ENCODE peak calls at places on chromosomes 5 and 9, in five cellular contexts. L is uterus, A is aorta, M is ovary, R is fibroblast of lung. Y is an unnamed sample. For H3K4me1, the result is how much of the 10 kb centered on the place peaks cover.

GRCh38 chr5:21685536-21685935 is 1167.6 kb downstream of the CDH12 start:
- DNase-seq in L (no peak), A (no peak), M (no peak), R (peak), Y (no peak)

GRCh38 chr5:1768283-1769000 is 31.2 kb downstream of the MRPL36 start:
- DNase-seq in L (no peak), A (peak), M (no peak), R (no peak), Y (no peak)

GRCh38 chr9:137407590-137408300 is 15.2 kb downstream of the EXD3 start:
- DNase-seq in L (no peak), A (no peak), M (peak), R (no peak), Y (no peak)

GRCh38 chr9:131282175-131282574 is 5.9 kb upstream of the FAM78A start:
- DNase-seq in L (no peak), A (no peak), M (no peak), R (no peak), Y (no peak)

GRCh38 chr9:37436540-37436939 is 14.0 kb downstream of the GRHPR start:
- DNase-seq in L (no peak), A (no peak), M (no peak), R (no peak), Y (no peak)

GRCh38 chr5:5421149-5421960 is 1.1 kb upstream of the ICE1 start:
- DNase-seq in L (no peak), A (no peak), M (peak), R (no peak), Y (no peak)

GRCh38 chr9:138053321-138053868 is 175.8 kb downstream of the CACNA1B start:
- DNase-seq in L (no peak), A (peak), M (no peak), R (no peak), Y (no peak)

GRCh38 chr9:93456504-93456903 is 3.1 kb upstream of the FAM120AOS start:
- DNase-seq in L (no peak), A (no peak), M (no peak), R (no peak), Y (no peak)

GRCh38 chr5:59416441-59416840 is 477.1 kb downstream of the PDE4D start:
- DNase-seq in L (no peak), A (no peak), M (no peak), R (peak), Y (no peak)

GRCh38 chr5:82298668-82299067 is 20.5 kb upstream of the RPS23 start:
- DNase-seq in L (no peak), A (no peak), M (no peak), R (no peak), Y (no peak)

GRCh38 chr9:133490201-133490681 is 11.3 kb upstream of the SLC2A6 start:
- DNase-seq in L (no peak), A (peak), M (no peak), R (no peak), Y (no peak)

GRCh38 chr9:21027295-21027694 is 4.1 kb downstream of the HACD4 start:
- DNase-seq in L (no peak), A (no peak), M (no peak), R (peak), Y (no peak)

GRCh38 chr5:100900142-100900795 is 2.8 kb downstream of the ST8SIA4 start:
- DNase-seq in L (peak), A (peak), M (no peak), R (peak), Y (no peak)

GRCh38 chr9:21831841-21832509 is 29.5 kb downstream of the MTAP start:
- DNase-seq in L (no peak), A (no peak), M (no peak), R (peak), Y (peak)

GRCh38 chr9:121772600-121773285 is 121.3 kb downstream of the DAB2IP start:
- DNase-seq in L (no peak), A (peak), M (peak), R (no peak), Y (no peak)

GRCh38 chr9:131997779-131998178 is 81.9 kb downstream of the MED27 start:
- DNase-seq in L (no peak), A (no peak), M (peak), R (peak), Y (no peak)

GRCh38 chr5:34915856-34916192 is 313 bp downstream of the BRIX1 start:
- DNase-seq in L (no peak), A (no peak), M (no peak), R (no peak), Y (peak)

GRCh38 chr5:115284021-115284420 is 12.4 kb downstream of the CCDC112 start:
- DNase-seq in L (no peak), A (no peak), M (no peak), R (no peak), Y (no peak)

GRCh38 chr5:127311349-127311748 is 20.8 kb downstream of the MEGF10 start:
- DNase-seq in L (no peak), A (no peak), M (no peak), R (no peak), Y (no peak)

GRCh38 chr9:137905740-137906139 is 28.2 kb downstream of the CACNA1B start:
- DNase-seq in L (no peak), A (no peak), M (no peak), R (no peak), Y (no peak)

GRCh38 chr5:68187268-68188055 is 28.1 kb upstream of the PIK3R1 start:
- DNase-seq in L (peak), A (no peak), M (peak), R (peak), Y (no peak)

GRCh38 chr5:157718529-157718928 is 12.7 kb upstream of the THG1L start:
- DNase-seq in L (no peak), A (no peak), M (no peak), R (peak), Y (no peak)

GRCh38 chr9:126398403-126399058 is 71.9 kb downstream of the MVB12B start:
- DNase-seq in L (peak), A (peak), M (peak), R (peak), Y (peak)

GRCh38 chr9:20319641-20320337 is 302.5 kb downstream of the MLLT3 start:
- DNase-seq in L (no peak), A (no peak), M (no peak), R (peak), Y (peak)

GRCh38 chr5:82100303-82101077 is 128.7 kb downstream of the ATG10 start:
- DNase-seq in L (no peak), A (no peak), M (no peak), R (no peak), Y (no peak)

GRCh38 chr5:2917093-2917492 is 165.6 kb upstream of the IRX2 start:
- DNase-seq in L (no peak), A (peak), M (no peak), R (no peak), Y (no peak)

GRCh38 chr5:79069488-79070001 is at the start of the genes BHMT2 and DMGDH:
- DNase-seq in L (peak), A (peak), M (peak), R (peak), Y (no peak)

GRCh38 chr5:73663161-73663859 is 37.3 kb downstream of the ARHGEF28 start:
- DNase-seq in L (no peak), A (no peak), M (no peak), R (no peak), Y (no peak)

GRCh38 chr9:18036364-18036896 is 437.5 kb upstream of the ADAMTSL1 start:
- DNase-seq in L (no peak), A (no peak), M (no peak), R (no peak), Y (no peak)

GRCh38 chr9:28056006-28056405 is 482.7 kb upstream of the C9orf72 start:
- DNase-seq in L (no peak), A (no peak), M (no peak), R (no peak), Y (no peak)

GRCh38 chr5:112084149-112084548 is 327.2 kb upstream of the NREP start:
- DNase-seq in L (no peak), A (no peak), M (no peak), R (peak), Y (no peak)

GRCh38 chr5:124061663-124062062 is 549.7 kb downstream of the CSNK1G3 start:
- DNase-seq in L (peak), A (no peak), M (no peak), R (peak), Y (no peak)

GRCh38 chr9:29865764-29866313 is 2292.6 kb upstream of the C9orf72 start:
- DNase-seq in L (no peak), A (no peak), M (no peak), R (no peak), Y (no peak)

GRCh38 chr5:58999804-59000595 is 417.1 kb downstream of the RAB3C start:
- DNase-seq in L (no peak), A (no peak), M (no peak), R (no peak), Y (no peak)

GRCh38 chr9:69433426-69433825 is 108.4 kb downstream of the ENTREP1 start:
- DNase-seq in L (no peak), A (no peak), M (no peak), R (no peak), Y (no peak)

GRCh38 chr5:7261049-7261448 is 134.9 kb upstream of the ADCY2 start:
- DNase-seq in L (no peak), A (no peak), M (no peak), R (peak), Y (peak)

GRCh38 chr9:114155967-114156294 is 594 bp downstream of the COL27A1 start:
- DNase-seq in L (no peak), A (peak), M (peak), R (no peak), Y (no peak)

DNA sequence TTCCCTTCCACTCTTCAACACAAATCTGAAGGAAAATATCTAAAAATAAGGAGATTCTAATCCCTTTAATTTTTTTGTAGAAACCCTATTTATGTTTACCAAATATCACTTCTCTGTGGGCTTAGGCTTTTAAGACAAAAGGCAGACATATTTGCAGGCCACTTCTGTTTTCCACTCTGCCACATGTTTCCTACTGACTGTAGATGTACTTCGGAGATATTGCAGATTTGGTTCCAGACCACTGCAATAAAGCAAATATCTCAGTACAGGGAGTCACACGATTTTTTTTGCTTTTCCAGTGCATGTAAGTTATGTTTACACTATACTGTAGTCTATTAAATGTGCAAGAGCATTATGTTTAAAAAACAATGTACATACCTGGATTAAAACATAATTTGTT is 219.0 kb downstream of the SREK1 start:
- DNase-seq in L (no peak), A (no peak), M (no peak), R (no peak), Y (no peak)
- H3K27ac ChIP-seq in L (no peak), A (no peak), M (no peak), R (no peak), Y (no peak)

DNA sequence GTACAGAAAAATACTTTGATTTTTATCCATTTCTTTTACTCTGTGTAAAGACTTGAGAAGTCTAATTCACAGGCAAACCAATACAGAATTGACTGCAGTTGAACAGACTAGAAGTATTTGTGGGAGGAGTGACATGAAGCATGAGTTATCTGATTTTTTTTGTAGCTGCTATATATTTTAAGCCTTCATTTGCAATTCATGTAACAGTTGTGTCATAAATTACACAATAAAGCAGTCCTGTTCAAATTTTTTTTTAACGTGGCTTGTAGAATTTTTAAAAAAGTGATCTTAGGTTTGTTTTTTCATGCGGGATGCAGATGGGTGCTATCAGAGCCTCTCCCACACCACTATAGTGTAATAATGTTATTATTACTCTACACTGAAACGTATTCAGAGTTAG is 2.9 kb upstream of the MAML1 start:
- DNase-seq in L (no peak), A (no peak), M (no peak), R (no peak), Y (no peak)
- H3K4me1 ChIP-seq in L (under half), A (under half), M (under half), R (under half), Y (under half)

GRCh38 chr9:14347408-14348224 is 33.7 kb upstream of the NFIB start:
- DNase-seq in L (no peak), A (peak), M (peak), R (peak), Y (no peak)
- H3K4me3 ChIP-seq in L (peak), A (peak), M (peak), R (peak), Y (no peak)

DNA sequence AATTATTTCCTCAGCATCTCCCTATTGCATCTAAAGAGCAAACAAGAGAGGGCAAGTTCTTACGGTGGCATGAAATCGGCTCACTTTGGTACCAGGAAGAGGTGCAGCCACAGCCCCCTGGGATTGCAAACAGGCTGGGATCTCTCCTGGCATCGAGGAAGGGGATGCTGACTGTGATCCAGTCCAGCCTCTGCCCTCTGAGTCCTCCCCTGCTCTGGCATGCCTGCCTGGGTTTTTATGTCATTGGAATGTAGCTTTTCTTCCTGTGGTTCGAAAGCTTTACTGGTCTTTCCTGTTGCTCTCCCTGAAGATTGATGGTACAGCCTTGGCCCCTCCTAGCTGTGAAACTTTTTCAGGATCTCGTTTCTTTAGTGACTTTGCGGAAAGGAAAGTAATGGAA is 6.6 kb downstream of the SLC46A2 start:
- DNase-seq in L (no peak), A (no peak), M (no peak), R (no peak), Y (no peak)
- H3K27ac ChIP-seq in L (no peak), A (no peak), M (no peak), R (no peak), Y (no peak)

GRCh38 chr5:119327018-119327417 is 28.8 kb upstream of the TNFAIP8 start:
- DNase-seq in L (no peak), A (peak), M (no peak), R (no peak), Y (no peak)
- H3K4me1 ChIP-seq in L (under half), A (under half), M (under half), R (under half), Y (half or more)

GRCh38 chr9:127905788-127906191 is 6.4 kb upstream of the ST6GALNAC6 start:
- DNase-seq in L (peak), A (peak), M (no peak), R (no peak), Y (no peak)
- H3K4me3 ChIP-seq in L (no peak), A (no peak), M (no peak), R (no peak), Y (no peak)

GRCh38 chr5:109682383-109682782 is 7.3 kb upstream of the MAN2A1 start:
- DNase-seq in L (no peak), A (no peak), M (no peak), R (no peak), Y (peak)
- H3K27ac ChIP-seq in L (no peak), A (no peak), M (no peak), R (no peak), Y (peak)

GRCh38 chr5:56733580-56733979 is 81.8 kb upstream of the MAP3K1 start:
- DNase-seq in L (no peak), A (no peak), M (no peak), R (no peak), Y (no peak)
- H3K4me1 ChIP-seq in L (under half), A (under half), M (under half), R (under half), Y (under half)

DNA sequence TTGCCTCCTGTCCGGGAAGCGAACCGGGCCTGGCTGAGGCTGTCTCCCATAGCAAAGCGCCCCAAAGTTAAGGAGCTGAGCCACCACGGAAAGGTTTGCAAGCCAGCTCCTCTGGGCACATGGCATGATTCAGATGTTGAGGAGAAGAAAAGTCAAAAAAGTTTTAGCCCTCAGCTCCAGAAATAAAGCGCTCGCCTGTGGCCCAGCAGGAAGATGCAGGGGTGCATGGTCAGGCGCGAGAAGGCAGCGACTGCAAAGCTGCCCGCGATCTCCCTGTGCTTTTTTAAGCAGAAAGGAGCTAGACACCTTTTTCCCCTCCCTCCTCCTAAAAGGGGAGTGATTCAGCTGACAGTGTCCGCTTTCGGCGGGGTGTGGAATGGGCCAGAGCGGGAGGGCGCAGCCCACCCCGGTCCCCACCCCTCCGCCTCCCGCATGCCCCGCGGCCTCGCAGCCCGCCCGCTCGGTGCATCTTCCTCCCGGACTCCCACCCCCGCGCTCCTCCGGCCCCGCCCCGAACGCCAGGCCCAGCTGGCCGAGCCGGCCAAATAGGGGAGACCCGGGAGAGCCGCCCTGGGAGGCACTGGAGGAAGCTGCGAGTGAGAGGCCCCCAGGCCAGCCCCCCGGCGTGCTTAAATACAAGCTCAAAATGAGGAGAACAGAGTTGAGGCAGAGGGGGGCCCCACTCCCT is at the start of gene ADAMTS12:
- DNase-seq in L (peak), A (peak), M (peak), R (peak), Y (peak)
- H3K4me3 ChIP-seq in L (peak), A (peak), M (peak), R (peak), Y (peak)

Y was measured in SJSA1.